ENCODE peak calls at places on chromosomes 6 and 20, in seven cellular contexts. I, G, P, E, X, O and Q are unnamed samples.

GRCh38 chr6:159056941-159057340 is 12.2 kb upstream of the TAGAP start:
- DNase-seq in O (no peak), X (no peak), E (no peak), G (no peak), P (no peak), I (no peak), Q (no peak)

GRCh38 chr6:144406796-144407195 is 121.7 kb downstream of the UTRN start:
- DNase-seq in E (no peak), X (no peak), O (no peak), P (peak), I (no peak), G (no peak), Q (no peak)

GRCh38 chr6:13761361-13762036 is 49.9 kb upstream of the RANBP9 start:
- DNase-seq in I (no peak), G (peak), O (peak), P (peak), X (no peak), E (no peak), Q (no peak)

GRCh38 chr6:137362878-137363804 is 131.1 kb downstream of the OLIG3 start:
- DNase-seq in I (no peak), P (no peak), X (no peak), E (no peak), O (no peak), G (no peak), Q (no peak)

GRCh38 chr6:144285798-144286502 is 815 bp downstream of the UTRN start:
- DNase-seq in I (peak), E (peak), O (peak), G (peak), X (peak), P (peak), Q (peak)

GRCh38 chr6:168636147-168636982 is 195.4 kb downstream of the SMOC2 start:
- DNase-seq in I (no peak), O (no peak), X (no peak), G (no peak), P (no peak), E (no peak), Q (no peak)

GRCh38 chr6:135675862-135676261 is 175.6 kb upstream of the PDE7B start:
- DNase-seq in P (peak), I (no peak), E (peak), G (peak), O (peak), X (peak), Q (peak)

GRCh38 chr6:167831281-167831680 is 4.6 kb downstream of the AFDN start:
- DNase-seq in X (no peak), P (peak), G (no peak), E (no peak), I (no peak), O (no peak), Q (no peak)

GRCh38 chr20:33666293-33667244 is at the start of gene ACTL10:
- DNase-seq in X (peak), G (peak), P (peak), E (peak), I (peak), O (peak), Q (peak)

GRCh38 chr6:131555992-131556391 is 17.0 kb upstream of the ARG1 start:
- DNase-seq in O (no peak), P (no peak), I (no peak), E (no peak), X (no peak), G (no peak), Q (no peak)

GRCh38 chr20:5000263-5001173 is 792 bp downstream of the SLC23A2 start:
- DNase-seq in P (no peak), I (peak), E (peak), O (no peak), X (peak), G (peak), Q (peak)

GRCh38 chr20:31581391-31581790 is 23.7 kb upstream of the ID1 start:
- DNase-seq in O (no peak), G (no peak), E (no peak), P (no peak), X (no peak), I (no peak), Q (no peak)

GRCh38 chr6:3228046-3228671 is 706 bp upstream of the TUBB2B start:
- DNase-seq in O (no peak), G (no peak), P (no peak), X (peak), I (no peak), E (peak), Q (peak)

GRCh38 chr20:4018015-4018748 is 2.8 kb upstream of the RNF24 start:
- DNase-seq in G (no peak), E (no peak), I (no peak), X (no peak), P (peak), O (peak), Q (no peak)

GRCh38 chr6:136901212-136901784 is 20.8 kb upstream of the SLC35D3 start:
- DNase-seq in I (no peak), E (no peak), G (no peak), O (no peak), X (no peak), P (no peak), Q (no peak)

DNA sequence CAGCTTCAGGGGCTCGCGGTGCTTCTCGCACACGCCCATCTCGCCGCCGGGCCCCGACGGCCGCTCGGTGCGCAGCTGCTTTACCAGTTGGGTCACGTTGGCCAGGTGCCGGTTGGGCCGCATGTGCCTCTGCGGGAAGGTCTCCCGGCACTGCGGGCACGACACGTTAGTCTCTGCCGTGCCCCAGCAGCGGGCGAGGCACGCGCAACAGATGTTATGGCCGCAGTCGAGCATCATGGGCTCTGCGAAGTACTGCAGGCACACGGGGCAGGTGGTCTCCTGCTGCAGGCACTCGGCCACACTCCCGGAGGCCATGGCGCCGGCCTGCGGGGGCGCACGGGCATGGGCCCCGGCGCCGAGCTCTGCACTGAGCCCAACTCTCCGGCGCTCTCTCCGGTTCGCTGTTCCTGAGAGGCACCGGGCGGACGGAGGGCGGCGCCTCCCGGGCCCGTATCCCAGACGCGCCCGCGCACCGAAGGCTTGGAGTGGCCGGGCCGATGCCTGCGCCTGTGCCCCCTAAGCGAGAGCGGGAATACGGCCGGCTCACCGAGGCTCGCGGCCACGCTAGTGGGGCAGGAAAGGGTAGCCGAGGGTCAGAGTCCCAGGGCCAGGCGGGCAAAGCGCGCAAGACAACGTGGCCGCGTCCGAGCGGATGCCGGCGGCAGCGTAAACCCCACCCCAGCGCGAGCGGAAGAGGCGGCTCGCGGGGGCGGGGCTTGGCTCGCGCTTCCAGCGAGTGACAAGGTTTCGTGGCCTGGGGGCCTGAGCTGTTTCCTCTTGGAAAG is at the start of gene TRIM27:
- DNase-seq in O (peak), I (peak), E (peak), X (peak), P (peak), G (peak), Q (peak)
- TF ChIP-seq CTCF in O (no peak), I (no peak), E (no peak), X (no peak), P (no peak), G (peak), Q (no peak)

GRCh38 chr6:143034689-143035334 is 25.9 kb upstream of the AIG1 start:
- DNase-seq in X (no peak), G (no peak), O (no peak), I (no peak), P (no peak), E (no peak), Q (no peak)

GRCh38 chr6:143037470-143037869 is 23.2 kb upstream of the AIG1 start:
- DNase-seq in I (no peak), G (no peak), P (no peak), E (no peak), X (no peak), O (no peak), Q (no peak)

GRCh38 chr6:143040018-143040417 is 20.7 kb upstream of the AIG1 start:
- DNase-seq in I (no peak), X (no peak), O (no peak), E (no peak), P (no peak), G (no peak), Q (no peak)

GRCh38 chr6:143039548-143039947 is 21.1 kb upstream of the AIG1 start:
- DNase-seq in G (no peak), I (no peak), X (no peak), E (peak), O (no peak), P (no peak), Q (no peak)

DNA sequence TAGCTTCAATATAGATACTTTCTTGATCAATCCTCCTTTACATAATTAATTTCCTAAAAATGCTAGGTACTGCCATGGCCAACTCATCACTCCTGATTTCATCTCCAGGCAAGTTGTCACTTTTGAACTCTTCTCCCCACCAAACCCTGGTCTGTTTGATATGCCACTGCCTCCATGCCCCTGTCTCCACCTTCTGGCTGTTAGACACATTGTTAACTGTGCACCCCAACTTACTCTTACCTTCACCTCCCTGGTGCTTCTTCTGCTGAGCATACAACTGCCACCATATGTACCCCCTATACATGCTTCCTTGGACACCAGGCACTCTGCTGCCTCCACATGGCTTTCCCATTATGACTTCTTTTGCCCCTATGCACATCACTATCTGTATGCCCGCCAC is 21.8 kb upstream of the AIG1 start:
- DNase-seq in X (no peak), P (no peak), G (no peak), E (no peak), O (no peak), I (no peak), Q (no peak)
- TF ChIP-seq CTCF in X (no peak), P (no peak), G (no peak), E (peak), O (no peak), I (no peak), Q (no peak)

GRCh38 chr6:106608080-106608668 is 21.1 kb downstream of the RTN4IP1 start:
- DNase-seq in G (peak), I (no peak), P (peak), E (peak), O (peak), X (no peak), Q (peak)
- TF ChIP-seq CTCF in G (peak), I (peak), P (peak), E (peak), O (peak), X (peak), Q (peak)

DNA sequence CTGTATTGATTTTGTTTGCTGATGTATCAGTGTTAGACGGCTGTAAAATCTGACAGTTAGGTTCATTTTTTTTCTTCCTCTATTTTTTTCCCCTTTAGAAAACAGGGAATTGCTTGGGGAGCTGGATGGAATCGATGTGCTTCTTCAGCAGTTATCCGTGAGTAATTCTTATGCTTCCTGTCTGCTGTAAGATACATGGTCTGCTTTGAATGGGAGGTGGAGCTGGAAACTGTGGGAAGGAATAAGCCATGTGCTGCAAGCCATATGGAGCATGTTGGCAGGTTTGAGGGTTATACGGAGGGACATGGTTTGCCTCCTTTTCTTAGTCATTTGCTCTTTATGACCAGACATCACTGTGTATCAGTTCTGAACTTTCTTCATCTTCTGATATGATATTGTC is 83.7 kb downstream of the CTNNBL1 start:
- DNase-seq in I (no peak), G (no peak), P (peak), E (no peak), O (peak), X (no peak), Q (no peak)
- TF ChIP-seq CTCF in I (no peak), G (no peak), P (no peak), E (no peak), O (no peak), X (no peak), Q (no peak)

DNA sequence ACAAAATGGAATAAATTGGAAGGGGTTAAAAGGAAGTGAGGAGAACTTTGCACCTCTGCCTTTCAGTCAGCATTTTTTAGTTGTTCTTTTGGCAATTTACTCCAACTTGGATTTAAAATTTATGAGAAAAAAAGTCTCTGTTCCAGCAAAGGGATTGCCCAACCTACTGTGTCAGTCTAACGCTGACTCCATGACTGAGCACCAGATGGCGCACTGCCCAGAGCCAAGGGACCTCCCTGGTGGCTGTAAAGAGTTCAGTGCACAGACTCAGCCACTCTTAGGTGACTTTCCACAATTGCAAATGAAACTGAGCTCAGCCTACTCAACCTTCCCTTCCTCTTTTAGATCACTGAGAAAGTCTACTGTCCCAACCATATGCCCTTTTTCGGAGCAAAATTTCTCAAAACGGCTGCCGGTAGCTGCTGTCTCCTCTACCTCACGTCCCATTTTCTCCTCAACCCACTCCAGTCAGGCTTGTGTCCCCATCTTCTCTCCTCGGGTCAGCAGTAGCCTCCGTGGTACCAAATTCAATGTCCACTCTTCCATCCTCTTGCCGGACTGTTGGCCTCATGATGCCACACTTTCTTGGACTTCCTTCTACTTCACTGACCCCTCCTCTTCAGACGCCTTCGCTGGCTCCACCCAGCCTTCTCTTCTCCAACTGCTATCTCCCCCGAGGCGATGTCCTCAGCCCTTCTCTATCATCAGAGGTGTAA is 38.7 kb downstream of the GSTA2 start:
- DNase-seq in X (peak), I (peak), G (peak), P (peak), O (peak), E (peak), Q (peak)
- TF ChIP-seq CTCF in X (peak), I (peak), G (peak), P (peak), O (peak), E (peak), Q (peak)

GRCh38 chr20:50431066-50431450 is 79.1 kb upstream of the PTPN1 start:
- DNase-seq in I (no peak), G (no peak), X (no peak), E (no peak), P (no peak), O (no peak), Q (no peak)
- TF ChIP-seq CTCF in I (no peak), G (no peak), X (no peak), E (no peak), P (no peak), O (no peak), Q (no peak)